ENCODE peak calls at places on chromosomes 16 and 17, in five cellular contexts. One of them, this sample, is unnamed.

GRCh38 chr17:80678621-80679020 is 134.0 kb downstream of the RPTOR start:
- DNase-seq in heart left ventricle: no peak
- DNase-seq in glutamatergic neuron: no peak
- DNase-seq in tibial nerve: no peak
- DNase-seq in lower leg skin: no peak
- DNase-seq in this sample: no peak

GRCh38 chr17:32755045-32755805 is 121.7 kb downstream of the MYO1D start:
- DNase-seq in glutamatergic neuron: no peak
- DNase-seq in tibial nerve: no peak
- DNase-seq in lower leg skin: no peak
- DNase-seq in heart left ventricle: no peak
- DNase-seq in this sample: peak; percentile 38

GRCh38 chr17:19626079-19626478 is 22.5 kb upstream of the ALDH3A2 start:
- DNase-seq in tibial nerve: no peak
- DNase-seq in lower leg skin: no peak
- DNase-seq in heart left ventricle: no peak
- DNase-seq in glutamatergic neuron: no peak
- DNase-seq in this sample: no peak

GRCh38 chr16:85796599-85796998 is 2.7 kb downstream of the EMC8 start:
- DNase-seq in lower leg skin: no peak
- DNase-seq in heart left ventricle: no peak
- DNase-seq in glutamatergic neuron: no peak
- DNase-seq in tibial nerve: no peak
- DNase-seq in this sample: no peak

GRCh38 chr16:11946433-11946832 is 4.6 kb upstream of the NPIPB2 start:
- DNase-seq in lower leg skin: no peak
- DNase-seq in glutamatergic neuron: no peak
- DNase-seq in tibial nerve: no peak
- DNase-seq in heart left ventricle: no peak
- DNase-seq in this sample: no peak

GRCh38 chr17:78013683-78014467 is 55.4 kb downstream of the TNRC6C start:
- DNase-seq in lower leg skin: no peak
- DNase-seq in glutamatergic neuron: peak; percentile 31
- DNase-seq in heart left ventricle: no peak
- DNase-seq in tibial nerve: peak; percentile 90
- DNase-seq in this sample: peak; percentile 63

GRCh38 chr17:40547079-40547784 is 18.0 kb downstream of the CCR7 start:
- DNase-seq in tibial nerve: no peak
- DNase-seq in heart left ventricle: no peak
- DNase-seq in glutamatergic neuron: no peak
- DNase-seq in lower leg skin: peak; percentile 82
- DNase-seq in this sample: no peak

GRCh38 chr17:81285179-81285878 is 9.8 kb downstream of the SLC38A10 start:
- DNase-seq in lower leg skin: peak; percentile 95
- DNase-seq in tibial nerve: peak; percentile 58
- DNase-seq in heart left ventricle: peak; percentile 89
- DNase-seq in glutamatergic neuron: peak; percentile 59
- DNase-seq in this sample: peak; percentile 84

GRCh38 chr17:46986401-46986800 is 7.3 kb upstream of the RPRML start:
- DNase-seq in tibial nerve: no peak
- DNase-seq in glutamatergic neuron: no peak
- DNase-seq in lower leg skin: no peak
- DNase-seq in heart left ventricle: no peak
- DNase-seq in this sample: no peak

GRCh38 chr16:86869288-86870022 is 291.1 kb downstream of the FOXL1 start:
- DNase-seq in tibial nerve: no peak
- DNase-seq in heart left ventricle: no peak
- DNase-seq in glutamatergic neuron: no peak
- DNase-seq in lower leg skin: no peak
- DNase-seq in this sample: no peak

GRCh38 chr16:30767767-30768465 is 5.8 kb downstream of the RNF40 start:
- DNase-seq in lower leg skin: no peak
- DNase-seq in heart left ventricle: no peak
- DNase-seq in glutamatergic neuron: no peak
- DNase-seq in tibial nerve: no peak
- DNase-seq in this sample: no peak

GRCh38 chr17:61461586-61461966 is 9.4 kb downstream of the TBX4 start:
- DNase-seq in tibial nerve: no peak
- DNase-seq in heart left ventricle: no peak
- DNase-seq in lower leg skin: no peak
- DNase-seq in glutamatergic neuron: no peak
- DNase-seq in this sample: no peak

GRCh38 chr17:45318561-45319230 is 1.9 kb upstream of the MAP3K14 start:
- DNase-seq in tibial nerve: no peak
- DNase-seq in glutamatergic neuron: no peak
- DNase-seq in heart left ventricle: no peak
- DNase-seq in lower leg skin: no peak
- DNase-seq in this sample: no peak

GRCh38 chr17:43556292-43556691 is 10.2 kb upstream of the ETV4 start:
- DNase-seq in heart left ventricle: no peak
- DNase-seq in lower leg skin: peak; percentile 88
- DNase-seq in tibial nerve: peak; percentile 41
- DNase-seq in glutamatergic neuron: no peak
- DNase-seq in this sample: no peak

GRCh38 chr17:79950306-79950705 is 85.4 kb downstream of the TBC1D16 start:
- DNase-seq in tibial nerve: no peak
- DNase-seq in glutamatergic neuron: peak; percentile 16
- DNase-seq in lower leg skin: peak; percentile 82
- DNase-seq in heart left ventricle: peak; percentile 23
- DNase-seq in this sample: no peak

GRCh38 chr17:64622931-64623654 is 39.0 kb downstream of the SMURF2 start:
- DNase-seq in heart left ventricle: no peak
- DNase-seq in tibial nerve: no peak
- DNase-seq in glutamatergic neuron: no peak
- DNase-seq in lower leg skin: no peak
- DNase-seq in this sample: no peak

GRCh38 chr16:28318042-28318597 is 25.8 kb downstream of the SBK1 start:
- DNase-seq in lower leg skin: no peak
- DNase-seq in tibial nerve: no peak
- DNase-seq in glutamatergic neuron: no peak
- DNase-seq in heart left ventricle: no peak
- DNase-seq in this sample: no peak

GRCh38 chr17:19258371-19258770 is 21.2 kb downstream of the EPN2 start:
- DNase-seq in heart left ventricle: no peak
- DNase-seq in lower leg skin: no peak
- DNase-seq in glutamatergic neuron: no peak
- DNase-seq in tibial nerve: no peak
- DNase-seq in this sample: no peak

GRCh38 chr16:16828913-16829398 is 450.0 kb downstream of the NPIPA7 start:
- DNase-seq in heart left ventricle: no peak
- DNase-seq in tibial nerve: no peak
- DNase-seq in glutamatergic neuron: no peak
- DNase-seq in lower leg skin: no peak
- DNase-seq in this sample: no peak

GRCh38 chr16:49092704-49093103 is 188.9 kb downstream of the CBLN1 start:
- DNase-seq in tibial nerve: no peak
- DNase-seq in heart left ventricle: no peak
- DNase-seq in glutamatergic neuron: no peak
- DNase-seq in lower leg skin: no peak
- DNase-seq in this sample: no peak

GRCh38 chr17:13631541-13631940 is 29.8 kb upstream of the HS3ST3A1 start:
- DNase-seq in tibial nerve: no peak
- DNase-seq in heart left ventricle: no peak
- DNase-seq in glutamatergic neuron: no peak
- DNase-seq in lower leg skin: no peak
- DNase-seq in this sample: no peak

DNA sequence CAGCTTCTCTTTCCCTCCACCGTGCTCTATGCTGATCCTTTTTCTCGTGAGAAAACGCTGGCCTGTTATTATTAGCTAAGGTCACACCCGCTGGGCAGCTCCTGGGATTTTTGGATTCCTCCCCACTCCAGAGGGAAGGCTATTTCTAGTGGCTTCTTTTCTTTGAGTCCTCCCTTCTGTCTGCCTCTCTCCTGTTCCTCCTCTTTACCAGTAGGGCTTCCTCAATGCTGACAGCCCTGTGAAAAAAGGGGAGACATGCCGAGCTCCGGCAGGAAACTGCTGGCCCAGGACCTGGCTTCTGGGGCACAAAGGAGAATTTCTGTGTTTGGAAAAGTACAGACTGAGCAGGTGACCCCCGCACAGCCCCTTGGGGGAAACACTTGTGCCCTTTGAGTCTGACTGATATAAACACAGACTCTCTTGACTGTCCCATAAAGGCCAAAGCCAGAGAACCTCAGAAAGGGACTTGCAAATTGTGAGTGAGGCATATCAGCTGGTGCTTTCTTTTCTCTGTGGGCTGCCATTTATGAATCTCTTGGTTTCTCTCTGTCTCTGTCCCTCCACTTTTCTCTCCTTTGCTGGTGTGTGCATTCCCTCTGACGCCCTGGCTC is 14.0 kb upstream of the RNF135 start:
- DNase-seq in tibial nerve: no peak
- DNase-seq in heart left ventricle: no peak
- DNase-seq in glutamatergic neuron: no peak
- DNase-seq in lower leg skin: peak; percentile 50
- DNase-seq in this sample: peak; percentile 9
- TF ChIP-seq CTCF in tibial nerve: no peak
- TF ChIP-seq CTCF in heart left ventricle: no peak
- TF ChIP-seq CTCF in glutamatergic neuron: no peak
- TF ChIP-seq CTCF in lower leg skin: no peak
- TF ChIP-seq CTCF in this sample: no peak

DNA sequence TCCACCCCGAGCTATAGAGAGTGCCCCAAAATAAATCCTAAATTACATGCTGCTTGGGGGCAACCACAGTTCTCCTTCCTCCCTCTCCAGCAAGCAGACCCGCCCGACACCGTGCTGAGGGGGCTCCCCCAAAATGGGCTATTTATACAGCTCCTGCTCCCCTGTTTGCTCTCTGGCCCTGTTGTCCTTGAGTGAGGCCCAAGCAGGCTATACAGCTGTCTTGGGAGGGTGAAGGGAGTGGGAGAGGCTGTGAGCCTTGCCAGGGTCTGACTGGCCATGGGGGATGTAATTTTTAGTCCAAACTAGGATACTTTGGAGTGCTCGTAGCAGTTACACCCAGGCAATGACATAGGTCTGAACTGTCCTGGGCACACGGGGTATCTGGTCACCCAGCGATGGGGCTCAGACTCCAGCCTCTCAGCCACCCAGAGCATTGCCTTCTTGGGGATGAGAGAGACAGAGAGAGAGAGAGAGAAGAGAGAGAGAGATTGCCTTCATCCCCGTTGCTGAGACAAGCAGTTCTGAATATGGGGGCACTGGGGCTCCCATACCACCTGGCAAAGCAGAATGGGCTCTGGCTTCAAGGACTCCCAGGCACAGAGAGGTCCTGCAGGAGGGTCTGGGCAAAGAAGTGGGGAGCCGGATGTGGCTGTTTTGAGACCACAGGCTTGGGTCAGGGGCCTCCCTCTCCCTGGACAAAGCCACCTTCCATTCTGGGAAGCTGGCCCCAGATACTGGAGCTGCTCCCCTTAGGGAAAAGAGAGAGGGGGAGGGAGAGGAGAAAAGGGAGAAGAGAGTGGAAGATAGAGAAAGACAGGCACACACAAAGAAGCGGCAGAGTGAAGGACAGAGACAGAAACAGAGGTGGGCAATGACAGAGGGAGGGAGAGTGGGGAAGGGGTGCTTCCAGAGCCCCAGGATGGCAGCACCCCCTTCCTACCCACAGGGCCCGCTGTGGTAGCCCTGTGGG is 10.7 kb upstream of the TMEM92 start:
- DNase-seq in glutamatergic neuron: peak; percentile 6
- DNase-seq in tibial nerve: no peak
- DNase-seq in lower leg skin: peak; percentile 63
- DNase-seq in heart left ventricle: no peak
- DNase-seq in this sample: peak; percentile 20
- TF ChIP-seq CTCF in glutamatergic neuron: no peak
- TF ChIP-seq CTCF in tibial nerve: no peak
- TF ChIP-seq CTCF in lower leg skin: no peak
- TF ChIP-seq CTCF in heart left ventricle: no peak
- TF ChIP-seq CTCF in this sample: no peak

GRCh38 chr16:77784441-77785356 is 3.7 kb upstream of the VAT1L start:
- DNase-seq in heart left ventricle: no peak
- DNase-seq in lower leg skin: no peak
- DNase-seq in glutamatergic neuron: no peak
- DNase-seq in tibial nerve: no peak
- DNase-seq in this sample: peak; percentile 26

GRCh38 chr16:77780378-77780837 is 8.0 kb upstream of the VAT1L start:
- DNase-seq in glutamatergic neuron: no peak
- DNase-seq in tibial nerve: no peak
- DNase-seq in heart left ventricle: no peak
- DNase-seq in lower leg skin: no peak
- DNase-seq in this sample: no peak

GRCh38 chr16:77785365-77785764 is 3.0 kb upstream of the VAT1L start:
- DNase-seq in lower leg skin: no peak
- DNase-seq in tibial nerve: no peak
- DNase-seq in glutamatergic neuron: no peak
- DNase-seq in heart left ventricle: no peak
- DNase-seq in this sample: no peak

GRCh38 chr16:77781091-77781490 is 7.3 kb upstream of the VAT1L start:
- DNase-seq in heart left ventricle: no peak
- DNase-seq in glutamatergic neuron: no peak
- DNase-seq in lower leg skin: no peak
- DNase-seq in tibial nerve: no peak
- DNase-seq in this sample: no peak

DNA sequence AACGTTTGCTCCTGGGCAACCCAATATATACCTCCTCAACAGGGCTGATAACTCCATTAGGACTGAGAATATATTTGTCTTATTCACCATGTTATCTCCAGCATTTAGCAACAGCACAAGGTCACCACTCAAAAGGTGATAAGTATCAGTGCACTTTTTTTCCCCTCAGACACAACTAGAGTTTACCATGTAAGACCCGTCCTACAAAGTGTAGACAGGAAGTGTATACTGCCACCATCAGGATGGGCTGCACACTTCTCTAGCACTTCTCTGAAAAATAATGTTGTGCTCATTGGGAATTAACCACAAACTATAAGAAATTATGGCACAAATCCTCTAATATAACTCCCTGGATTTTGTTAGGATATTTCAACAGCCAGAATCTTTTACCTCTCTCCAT is 5.7 kb upstream of the VAT1L start:
- DNase-seq in tibial nerve: no peak
- DNase-seq in heart left ventricle: no peak
- DNase-seq in lower leg skin: no peak
- DNase-seq in glutamatergic neuron: no peak
- DNase-seq in this sample: peak; percentile 23
- TF ChIP-seq CTCF in tibial nerve: no peak
- TF ChIP-seq CTCF in heart left ventricle: no peak
- TF ChIP-seq CTCF in lower leg skin: no peak
- TF ChIP-seq CTCF in glutamatergic neuron: peak; percentile 24
- TF ChIP-seq CTCF in this sample: peak; percentile 15

DNA sequence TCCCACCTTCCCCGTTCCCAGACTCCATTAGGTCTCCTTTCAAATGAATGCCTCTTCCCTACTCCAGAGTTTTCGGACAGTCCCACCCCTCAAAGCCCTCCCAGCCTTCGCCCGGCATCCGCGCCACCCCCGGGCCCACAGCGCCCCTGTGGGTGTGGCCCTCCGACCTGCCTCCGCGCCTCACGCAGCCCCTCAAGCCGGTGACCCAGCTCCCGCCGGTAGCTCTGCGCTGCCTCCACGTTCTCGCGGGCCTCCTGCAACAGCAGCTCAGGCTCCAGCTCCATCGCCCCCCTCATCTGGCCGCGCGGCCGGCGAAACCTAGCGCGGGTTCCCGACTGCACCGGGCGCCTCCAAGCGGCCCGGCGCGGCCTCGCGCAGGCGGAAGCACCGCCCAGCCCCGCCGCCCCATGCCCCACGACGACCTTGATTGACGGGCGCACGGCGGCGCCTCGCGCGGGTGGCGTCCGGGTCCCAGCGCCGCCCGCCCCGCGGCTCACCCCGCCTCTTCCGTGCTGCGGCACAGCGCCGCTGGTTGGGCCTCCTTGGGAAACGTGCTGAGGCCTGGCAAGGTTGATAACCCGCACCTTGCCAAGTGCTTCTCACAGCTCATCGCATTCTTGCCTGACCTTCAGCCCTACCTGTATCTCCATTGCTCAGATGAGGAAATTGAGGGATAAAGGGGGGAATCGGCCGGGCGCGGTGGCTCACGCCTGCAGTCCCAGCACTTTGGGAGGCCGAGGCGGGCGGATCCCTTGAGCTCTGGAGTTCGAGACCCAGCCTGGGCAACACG is at the start of gene CRLF3:
- DNase-seq in tibial nerve: peak; percentile 60
- DNase-seq in heart left ventricle: peak; percentile 95
- DNase-seq in lower leg skin: peak; percentile 97
- DNase-seq in glutamatergic neuron: peak; percentile 94
- DNase-seq in this sample: peak; percentile 98
- TF ChIP-seq CTCF in tibial nerve: peak; percentile 83
- TF ChIP-seq CTCF in heart left ventricle: peak; percentile 37
- TF ChIP-seq CTCF in lower leg skin: no peak
- TF ChIP-seq CTCF in glutamatergic neuron: peak; percentile 24
- TF ChIP-seq CTCF in this sample: peak; percentile 65